ENCODE peak calls at places on chromosomes 12 and 14, in six cellular contexts. N is lung, Y is AG10803, M is PC-9, I is uterus, A is prostate gland. R is an unnamed sample.

GRCh38 chr12:79001404-79001803 is 136.8 kb downstream of the SYT1 start:
- DNase-seq in M (no peak), A (no peak), N (no peak), Y (no peak), I (no peak), R (no peak)

GRCh38 chr12:121980211-121980891 is 41.3 kb upstream of the BCL7A start:
- DNase-seq in M (no peak), Y (peak; percentile 16), I (no peak), N (no peak), A (no peak), R (peak; percentile 26)

GRCh38 chr12:20822925-20823324 is 12.4 kb downstream of the SLCO1B3 start:
- DNase-seq in I (no peak), A (no peak), N (no peak), Y (no peak), M (no peak), R (no peak)

GRCh38 chr14:61147369-61147897 is 133.7 kb downstream of the TMEM30B start:
- DNase-seq in I (no peak), A (no peak), M (no peak), Y (no peak), N (no peak), R (peak; percentile 21)

GRCh38 chr12:124636138-124636968 is 68.9 kb upstream of the NCOR2 start:
- DNase-seq in Y (peak; percentile 40), M (peak; percentile 59), A (no peak), I (peak; percentile 83), N (no peak), R (peak; percentile 84)

GRCh38 chr12:581321-581720 is 81.9 kb downstream of the NINJ2 start:
- DNase-seq in Y (no peak), N (no peak), M (no peak), I (peak; percentile 6), A (no peak), R (no peak)

GRCh38 chr12:116276433-116277216 is 868 bp downstream of the MED13L start:
- DNase-seq in I (peak; percentile 73), Y (peak; percentile 66), N (peak; percentile 59), A (peak; percentile 58), M (peak; percentile 51), R (peak; percentile 67)

GRCh38 chr14:100538566-100539318 is 48.5 kb downstream of the BEGAIN start:
- DNase-seq in M (no peak), A (no peak), I (peak; percentile 16), N (no peak), Y (no peak), R (no peak)

GRCh38 chr12:108826807-108827721 is 30.3 kb downstream of the SSH1 start:
- DNase-seq in I (no peak), N (no peak), M (no peak), A (no peak), Y (no peak), R (no peak)

GRCh38 chr12:100951756-100952155 is 157.2 kb downstream of the ANO4 start:
- DNase-seq in I (no peak), Y (no peak), M (no peak), A (no peak), N (no peak), R (no peak)
- TF ChIP-seq CTCF in I (no peak), Y (no peak), M (peak; percentile 26), A (no peak), N (no peak), R (no peak)

DNA sequence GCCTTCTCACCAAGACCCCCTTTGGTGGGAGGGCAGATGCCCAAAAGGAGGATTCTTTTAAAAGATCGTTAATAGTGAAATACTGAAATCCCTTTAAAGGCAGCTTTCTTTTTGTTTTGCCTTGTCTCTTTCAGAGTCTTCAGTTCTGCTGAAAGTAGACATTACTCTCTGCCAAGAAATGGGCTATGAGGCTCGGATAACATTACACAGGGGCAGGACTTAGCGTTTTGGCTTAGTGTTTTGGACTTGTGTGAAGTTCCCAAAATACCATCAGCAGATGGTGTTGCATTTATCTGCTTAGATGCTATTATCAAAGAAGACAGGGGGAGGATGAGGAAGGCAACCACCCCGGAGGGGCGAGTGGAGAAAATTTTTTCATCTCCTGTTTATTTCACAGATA is 88.3 kb upstream of the METAP2 start:
- DNase-seq in Y (peak; percentile 69), M (no peak), A (no peak), N (no peak), I (peak; percentile 21), R (peak; percentile 46)
- H3K4me3 ChIP-seq in Y (peak overlapping the region; percentile 51), M (no peak overlapping the region), A (peak overlapping the region; percentile 21), N (no peak overlapping the region), I (peak overlapping the region; percentile 44), R (peak overlapping the region; percentile 50)

DNA sequence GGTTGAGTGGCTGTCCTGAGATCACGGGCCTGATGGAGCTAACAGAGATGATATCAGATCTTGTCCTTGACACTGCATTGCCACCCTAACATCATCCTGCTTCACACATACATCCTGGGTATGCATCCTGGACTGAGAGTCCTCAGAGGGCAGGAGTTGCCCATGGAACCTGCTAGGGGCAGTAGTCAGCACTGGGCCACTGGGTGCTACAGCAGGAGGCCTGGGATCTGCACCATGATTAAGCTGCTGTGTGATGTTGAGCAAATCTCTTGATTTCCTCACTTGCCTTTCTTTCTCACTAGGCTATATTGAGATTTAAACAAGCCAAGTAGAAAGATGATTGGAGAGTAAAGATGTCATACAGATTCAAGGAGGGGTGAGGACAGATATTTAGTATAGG is 22.1 kb upstream of the EIF4B start:
- DNase-seq in Y (peak; percentile 29), A (no peak), N (no peak), M (peak; percentile 55), I (no peak), R (no peak)
- TF ChIP-seq CTCF in Y (peak; percentile 19), A (no peak), N (no peak), M (peak; percentile 36), I (no peak), R (peak; percentile 18)

DNA sequence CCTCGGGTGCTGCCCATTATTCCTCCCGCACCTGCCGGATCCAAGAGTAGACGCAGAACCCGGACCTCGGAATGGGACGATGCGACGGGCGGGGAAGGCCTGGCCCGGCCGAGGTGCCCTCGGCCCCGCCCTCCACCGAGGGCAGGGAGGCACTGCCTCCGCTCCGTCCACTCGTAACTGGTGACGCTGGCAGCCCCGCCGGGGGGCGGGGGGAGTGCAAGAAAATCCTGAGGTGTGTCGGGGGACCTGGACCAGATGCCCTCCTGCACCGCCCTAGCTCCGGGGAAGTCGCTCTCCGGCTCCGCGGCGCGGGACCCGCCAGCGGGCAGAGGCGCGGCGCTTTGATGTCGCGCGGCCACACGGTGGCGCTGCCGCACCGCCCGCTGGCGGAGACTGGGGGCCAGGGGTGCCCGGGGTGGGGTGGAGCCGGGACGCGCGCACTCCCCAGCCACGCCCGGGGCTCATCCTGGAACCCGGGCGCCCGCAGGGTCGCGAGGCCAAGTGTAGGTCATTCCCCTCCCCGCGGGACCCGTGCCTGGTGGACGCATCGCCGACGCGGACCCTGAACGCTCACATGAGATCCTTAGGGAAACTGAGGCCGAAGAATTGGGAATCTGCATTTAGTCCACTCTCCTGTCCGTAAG is 202.8 kb downstream of the TTC8 start:
- DNase-seq in I (peak; percentile 23), M (no peak), Y (peak; percentile 33), A (peak; percentile 22), N (peak; percentile 43), R (peak; percentile 47)
- H3K4me3 ChIP-seq in I (peak overlapping the region; percentile 35), M (no peak overlapping the region), Y (peak overlapping the region; percentile 61), A (peak overlapping the region; percentile 39), N (peak overlapping the region; percentile 44), R (peak overlapping the region; percentile 61)

GRCh38 chr14:40252817-40253447 is 820.7 kb upstream of the FBXO33 start:
- DNase-seq in N (no peak), A (no peak), Y (no peak), I (no peak), M (no peak), R (no peak)
- TF ChIP-seq CTCF in N (no peak), A (no peak), Y (no peak), I (no peak), M (no peak), R (no peak)

DNA sequence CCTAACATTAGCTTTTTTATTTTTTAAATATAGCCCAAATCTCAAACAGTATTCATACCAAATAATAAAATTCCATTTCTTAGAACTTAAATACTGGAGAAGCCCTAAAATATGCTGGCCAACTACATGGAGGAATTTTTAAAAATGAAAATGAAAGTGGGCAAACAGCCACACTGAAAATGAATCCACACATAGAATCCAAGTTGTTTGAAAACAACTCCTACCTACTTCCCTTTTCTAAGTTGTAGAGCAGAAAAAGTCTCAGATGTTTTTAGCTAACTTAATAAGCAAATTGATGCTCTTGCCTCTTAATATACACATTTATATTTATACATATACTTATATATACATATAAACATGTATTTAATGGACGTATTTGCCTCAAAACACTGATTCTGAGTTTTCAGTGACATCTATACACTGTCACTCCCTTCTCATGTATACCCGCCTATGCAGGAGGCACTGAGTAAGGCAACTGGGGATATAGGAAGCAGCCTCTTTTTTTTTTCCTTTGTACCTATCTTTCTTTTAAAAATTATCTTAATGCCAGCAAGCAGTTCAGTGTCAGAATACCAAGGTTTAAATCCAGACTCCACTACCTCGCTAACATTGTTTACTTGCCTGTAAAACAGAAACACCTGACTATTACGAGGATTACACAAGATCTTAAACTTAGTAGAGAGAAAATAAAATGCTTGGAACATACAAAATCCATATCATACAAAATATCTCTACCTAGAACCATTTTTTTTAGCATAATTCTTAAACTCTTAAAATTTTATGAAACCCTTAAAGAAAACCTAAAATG is 13.3 kb downstream of the DICER1 start:
- DNase-seq in A (no peak), Y (peak; percentile 24), M (no peak), N (no peak), I (no peak), R (peak; percentile 39)
- H3K4me3 ChIP-seq in A (no peak overlapping the region), Y (no peak overlapping the region), M (no peak overlapping the region), N (no peak overlapping the region), I (no peak overlapping the region), R (peak overlapping the region; percentile 13)

R was measured in fibroblast of pulmonary artery.